ENCODE peak calls at places on chromosomes 3 and 15, in five cellular contexts. A, R, D, F and W are unnamed samples.

GRCh38 chr3:126554560-126555525 is 3.9 kb downstream of the C3orf22 start:
- DNase-seq in A (no peak), R (no peak), D (no peak), F (no peak), W (no peak)

GRCh38 chr3:16182612-16183011 is 8.1 kb downstream of the GALNT15 start:
- DNase-seq in A (no peak), R (no peak), D (no peak), F (no peak), W (no peak)

GRCh38 chr3:62665627-62666433 is 209.4 kb downstream of the CADPS start:
- DNase-seq in A (peak; percentile 48), R (peak; percentile 47), D (peak; percentile 62), F (peak; percentile 47), W (peak; percentile 59)

GRCh38 chr3:179452166-179452544 is 885 bp upstream of the GNB4 start:
- DNase-seq in A (peak; percentile 87), R (peak; percentile 72), D (peak; percentile 85), F (no peak), W (no peak)

GRCh38 chr3:178960191-178960590 is 111.4 kb downstream of the ZMAT3 start:
- DNase-seq in A (no peak), R (no peak), D (no peak), F (no peak), W (no peak)

GRCh38 chr15:27459836-27460235 is 488.9 kb downstream of the GABRG3 start:
- DNase-seq in A (no peak), R (peak; percentile 63), D (no peak), F (no peak), W (no peak)

GRCh38 chr15:75202251-75203016 is 752 bp downstream of the C15orf39 start:
- DNase-seq in A (peak; percentile 82), R (peak; percentile 61), D (peak; percentile 59), F (peak; percentile 33), W (no peak)

GRCh38 chr15:92521624-92522008 is 127.9 kb downstream of the ST8SIA2 start:
- DNase-seq in A (peak; percentile 93), R (peak; percentile 84), D (peak; percentile 85), F (peak; percentile 64), W (peak; percentile 76)

GRCh38 chr15:38486946-38487345 is 33.0 kb downstream of the FAM98B start:
- DNase-seq in A (no peak), R (peak; percentile 25), D (peak; percentile 5), F (no peak), W (no peak)

GRCh38 chr15:63059573-63060216 is 17.1 kb downstream of the TPM1 start:
- DNase-seq in A (no peak), R (peak; percentile 23), D (no peak), F (no peak), W (no peak)

GRCh38 chr3:142270407-142270806 is 45.0 kb upstream of the GK5 start:
- DNase-seq in A (no peak), R (no peak), D (no peak), F (no peak), W (no peak)

GRCh38 chr15:86009727-86010126 is 69.9 kb upstream of the AGBL1 start:
- DNase-seq in A (no peak), R (no peak), D (no peak), F (no peak), W (no peak)

GRCh38 chr3:155554777-155555445 is 190.0 kb downstream of the PLCH1 start:
- DNase-seq in A (no peak), R (no peak), D (no peak), F (peak; percentile 91), W (no peak)

GRCh38 chr3:74916696-74917095 is 302.2 kb upstream of the CNTN3 start:
- DNase-seq in A (no peak), R (no peak), D (no peak), F (no peak), W (no peak)

GRCh38 chr3:88003115-88003755 is 55.6 kb downstream of the CGGBP1 start:
- DNase-seq in A (peak; percentile 73), R (peak; percentile 28), D (peak; percentile 63), F (peak; percentile 6), W (no peak)

GRCh38 chr3:20669184-20669583 is 483.2 kb upstream of the SGO1 start:
- DNase-seq in A (peak; percentile 69), R (peak; percentile 68), D (no peak), F (no peak), W (no peak)

GRCh38 chr15:31326729-31327673 is at the start of gene KLF13:
- DNase-seq in A (peak; percentile 79), R (peak; percentile 61), D (peak; percentile 55), F (no peak), W (no peak)

GRCh38 chr3:71713041-71713440 is 12.2 kb downstream of the EIF4E3 start:
- DNase-seq in A (no peak), R (no peak), D (no peak), F (no peak), W (no peak)

GRCh38 chr3:124850633-124851032 is 36.5 kb downstream of the ITGB5 start:
- DNase-seq in A (peak; percentile 59), R (peak; percentile 86), D (peak; percentile 68), F (no peak), W (no peak)

GRCh38 chr3:173719585-173719984 is 322.0 kb downstream of the NLGN1 start:
- DNase-seq in A (no peak), R (no peak), D (no peak), F (no peak), W (no peak)